ENCODE peak calls at places on chromosomes 7 and 10, in eight cellular contexts. K is GM23248; N is HCT116; Z is stimulated activated CD4-positive, alpha-beta T cell treated with anti-CD3 and anti-CD28 coated beads, Interleukin-2, amount 100 ng/mL, for 24 hours; E is NCI-H1092 treated with DMSO at 0.1 percent for 48 hours; H is substantia nigra; F is GM13976; T is hepatocyte. O is an unnamed sample.

GRCh38 chr7:11206131-11206921 is 232.7 kb downstream of the PHF14 start:
- DNase-seq in T (no peak), H (no peak), Z (no peak), F (no peak), E (no peak), N (no peak), K (no peak), O (no peak)

GRCh38 chr10:88045116-88045515 is 181.7 kb downstream of the PTEN start:
- DNase-seq in T (no peak), K (no peak), E (no peak), Z (no peak), H (no peak), F (no peak), N (no peak), O (no peak)

GRCh38 chr10:7601023-7601656 is 65.6 kb downstream of the ITIH5 start:
- DNase-seq in E (no peak), F (no peak), K (no peak), Z (no peak), H (no peak), T (no peak), N (no peak), O (no peak)

GRCh38 chr7:25180946-25181345 is 47.3 kb downstream of the NPVF start:
- DNase-seq in K (peak; percentile 12), E (no peak), F (no peak), H (no peak), Z (no peak), N (no peak), T (no peak), O (no peak)

GRCh38 chr10:6141296-6142151 is 52.7 kb downstream of the RBM17 start:
- DNase-seq in H (no peak), K (peak; percentile 93), E (no peak), Z (peak; percentile 54), N (no peak), T (no peak), F (peak; percentile 84), O (no peak)

GRCh38 chr10:98858525-98858924 is 377.1 kb downstream of the HPSE2 start:
- DNase-seq in T (no peak), K (no peak), Z (no peak), F (no peak), H (no peak), N (peak; percentile 39), E (no peak), O (no peak)

GRCh38 chr7:19177269-19177668 is 32.0 kb upstream of the FERD3L start:
- DNase-seq in N (no peak), E (no peak), Z (no peak), T (no peak), K (peak; percentile 33), F (no peak), H (no peak), O (no peak)

GRCh38 chr10:78362406-78363022 is 328.9 kb downstream of the RPS24 start:
- DNase-seq in E (no peak), K (peak; percentile 50), H (no peak), F (no peak), N (no peak), Z (no peak), T (no peak), O (no peak)

GRCh38 chr10:32384185-32384584 is 37.2 kb upstream of the EPC1 start:
- DNase-seq in E (no peak), Z (no peak), H (no peak), F (no peak), K (no peak), N (no peak), T (peak; percentile 35), O (no peak)

GRCh38 chr10:32239770-32240169 is 107.2 kb downstream of the EPC1 start:
- DNase-seq in Z (no peak), H (no peak), K (peak; percentile 82), E (no peak), N (no peak), F (no peak), T (no peak), O (no peak)

GRCh38 chr7:92785923-92786322 is 50.5 kb downstream of the CDK6 start:
- DNase-seq in K (peak; percentile 85), Z (no peak), T (peak; percentile 34), N (no peak), F (no peak), E (no peak), H (no peak), O (no peak)

GRCh38 chr10:68330852-68331454 is 911 bp upstream of the HNRNPH3 start:
- DNase-seq in T (peak; percentile 18), F (no peak), Z (peak; percentile 25), N (no peak), E (peak; percentile 83), K (peak; percentile 71), H (no peak), O (peak; percentile 60)

GRCh38 chr7:132703742-132704141 is 127.5 kb upstream of the PLXNA4 start:
- DNase-seq in Z (no peak), K (no peak), H (no peak), F (no peak), E (no peak), T (no peak), N (no peak), O (no peak)

GRCh38 chr10:87500646-87501048 is 4.0 kb upstream of the MINPP1 start:
- DNase-seq in K (no peak), N (no peak), E (no peak), F (no peak), H (no peak), T (peak; percentile 46), Z (no peak), O (no peak)

GRCh38 chr10:129328531-129328930 is 138.5 kb upstream of the MGMT start:
- DNase-seq in Z (no peak), H (no peak), K (no peak), E (no peak), N (no peak), F (no peak), T (no peak), O (no peak)

GRCh38 chr10:103751696-103752287 is 103.6 kb downstream of the SH3PXD2A start:
- DNase-seq in T (no peak), F (no peak), K (no peak), H (no peak), Z (no peak), E (no peak), N (no peak), O (no peak)

GRCh38 chr10:47421057-47421952 is 37.2 kb upstream of the ZNF488 start:
- DNase-seq in E (no peak), Z (no peak), T (no peak), F (peak; percentile 4), N (peak; percentile 64), H (no peak), K (peak; percentile 88), O (no peak)

GRCh38 chr7:121954803-121955202 is 81.8 kb downstream of the PTPRZ1 start:
- DNase-seq in K (peak; percentile 83), F (no peak), N (no peak), H (no peak), Z (no peak), E (no peak), T (no peak), O (no peak)

GRCh38 chr10:17418249-17418648 is 36.1 kb downstream of the ST8SIA6 start:
- DNase-seq in F (no peak), H (no peak), N (no peak), Z (no peak), T (no peak), E (no peak), K (peak; percentile 18), O (no peak)

GRCh38 chr7:916291-916941 is 38.1 kb downstream of the ADAP1 start:
- DNase-seq in E (peak; percentile 52), N (no peak), K (no peak), Z (no peak), H (no peak), F (no peak), T (no peak), O (no peak)

GRCh38 chr10:3220853-3221252 is 48.3 kb upstream of the PITRM1 start:
- DNase-seq in T (no peak), F (no peak), E (no peak), N (no peak), K (peak; percentile 75), H (no peak), Z (no peak), O (no peak)

GRCh38 chr7:80908360-80908797 is 10.5 kb downstream of the SEMA3C start:
- DNase-seq in T (no peak), K (no peak), N (no peak), H (no peak), E (no peak), Z (no peak), F (no peak), O (no peak)

GRCh38 chr7:28984631-28985030 is 26.5 kb upstream of the TRIL start:
- DNase-seq in K (peak; percentile 94), E (no peak), N (no peak), H (no peak), T (peak; percentile 60), Z (no peak), F (no peak), O (no peak)

GRCh38 chr7:21367081-21367480 is 60.8 kb upstream of the SP4 start:
- DNase-seq in E (peak; percentile 85), T (peak; percentile 25), F (no peak), H (no peak), K (no peak), N (no peak), Z (no peak), O (no peak)

GRCh38 chr10:33331020-33331557 is 3.4 kb downstream of the NRP1 start:
- DNase-seq in Z (no peak), N (no peak), T (no peak), E (no peak), K (peak; percentile 21), F (no peak), H (no peak), O (no peak)

GRCh38 chr7:136501151-136501550 is 367.3 kb upstream of the CHRM2 start:
- DNase-seq in K (no peak), F (no peak), N (no peak), Z (no peak), H (no peak), E (no peak), T (no peak), O (no peak)

GRCh38 chr7:127824682-127825081 is 172.7 kb downstream of the SND1 start:
- DNase-seq in F (no peak), E (no peak), T (no peak), K (peak; percentile 21), N (no peak), H (no peak), Z (no peak), O (no peak)

GRCh38 chr10:15719899-15720634 is at the start of gene ITGA8:
- DNase-seq in T (peak; percentile 71), Z (no peak), E (no peak), N (no peak), K (peak; percentile 50), H (no peak), F (peak; percentile 51), O (no peak)

GRCh38 chr7:134613623-134614347 is 32.9 kb upstream of the BPGM start:
- DNase-seq in N (no peak), Z (no peak), K (peak; percentile 97), F (no peak), E (no peak), H (no peak), T (no peak), O (no peak)

GRCh38 chr10:6200588-6201510 is 1.9 kb upstream of the PFKFB3 start:
- DNase-seq in Z (peak; percentile 52), F (peak; percentile 71), T (no peak), N (no peak), H (no peak), E (no peak), K (peak; percentile 58), O (no peak)

GRCh38 chr7:105800442-105800841 is 76.0 kb downstream of the ATXN7L1 start:
- DNase-seq in E (no peak), K (peak; percentile 57), H (no peak), F (no peak), Z (no peak), N (no peak), T (no peak), O (no peak)

GRCh38 chr10:22704348-22705341 is 9.7 kb downstream of the PIP4K2A start:
- DNase-seq in K (no peak), Z (no peak), H (no peak), N (no peak), E (no peak), F (no peak), T (no peak), O (no peak)

GRCh38 chr10:60522617-60523016 is 132.9 kb upstream of the ANK3 start:
- DNase-seq in E (no peak), H (no peak), Z (no peak), F (no peak), N (no peak), T (no peak), K (no peak), O (no peak)

GRCh38 chr7:94222516-94222915 is 172.2 kb upstream of the COL1A2 start:
- DNase-seq in Z (no peak), F (no peak), E (no peak), T (no peak), N (no peak), K (peak; percentile 21), H (no peak), O (no peak)

O was measured in anterior cingulate cortex.